ENCODE peak calls at places on chromosome 11, in four cellular contexts. One of them, this sample, is unnamed.

GRCh38 chr11:100925935-100926334 is 203.7 kb downstream of the PGR start:
- DNase-seq in cardiac fibroblast: peak; percentile 50
- DNase-seq in astrocyte of the spinal cord: peak; percentile 88
- DNase-seq in brain microvascular endothelial cell: peak; percentile 48
- DNase-seq in this sample: peak; percentile 53

GRCh38 chr11:35293034-35293433 is 126.3 kb downstream of the SLC1A2 start:
- DNase-seq in cardiac fibroblast: no peak
- DNase-seq in astrocyte of the spinal cord: no peak
- DNase-seq in brain microvascular endothelial cell: no peak
- DNase-seq in this sample: no peak

GRCh38 chr11:117828641-117829368 is 4.3 kb upstream of the FXYD2 start:
- DNase-seq in cardiac fibroblast: peak; percentile 53
- DNase-seq in astrocyte of the spinal cord: peak; percentile 84
- DNase-seq in brain microvascular endothelial cell: peak; percentile 67
- DNase-seq in this sample: peak; percentile 49

GRCh38 chr11:70751142-70751734 is 352.9 kb downstream of the CTTN start:
- DNase-seq in cardiac fibroblast: no peak
- DNase-seq in astrocyte of the spinal cord: peak; percentile 0
- DNase-seq in brain microvascular endothelial cell: no peak
- DNase-seq in this sample: peak; percentile 1

GRCh38 chr11:115464269-115464668 is 39.9 kb downstream of the CADM1 start:
- DNase-seq in cardiac fibroblast: no peak
- DNase-seq in astrocyte of the spinal cord: peak; percentile 46
- DNase-seq in brain microvascular endothelial cell: no peak
- DNase-seq in this sample: no peak

GRCh38 chr11:1335811-1336761 is 26.7 kb upstream of the TOLLIP start:
- DNase-seq in cardiac fibroblast: peak; percentile 93
- DNase-seq in astrocyte of the spinal cord: peak; percentile 43
- DNase-seq in brain microvascular endothelial cell: peak; percentile 33
- DNase-seq in this sample: peak; percentile 92

GRCh38 chr11:67160872-67161783 is 42.1 kb downstream of the KDM2A start:
- DNase-seq in cardiac fibroblast: no peak
- DNase-seq in astrocyte of the spinal cord: peak; percentile 55
- DNase-seq in brain microvascular endothelial cell: no peak
- DNase-seq in this sample: peak; percentile 11

GRCh38 chr11:19276859-19277808 is 36.4 kb upstream of the E2F8 start:
- DNase-seq in cardiac fibroblast: no peak
- DNase-seq in astrocyte of the spinal cord: no peak
- DNase-seq in brain microvascular endothelial cell: peak; percentile 6
- DNase-seq in this sample: peak; percentile 95

GRCh38 chr11:3205261-3206127 is 13.1 kb downstream of the MRGPRG start:
- DNase-seq in cardiac fibroblast: peak; percentile 40
- DNase-seq in astrocyte of the spinal cord: no peak
- DNase-seq in brain microvascular endothelial cell: no peak
- DNase-seq in this sample: no peak

GRCh38 chr11:126997196-126997595 is 3.4 kb downstream of the KIRREL3 start:
- DNase-seq in cardiac fibroblast: no peak
- DNase-seq in astrocyte of the spinal cord: no peak
- DNase-seq in brain microvascular endothelial cell: no peak
- DNase-seq in this sample: no peak

GRCh38 chr11:75931124-75931523 is 116.1 kb downstream of the UVRAG start:
- DNase-seq in cardiac fibroblast: peak; percentile 4
- DNase-seq in astrocyte of the spinal cord: peak; percentile 45
- DNase-seq in brain microvascular endothelial cell: peak; percentile 52
- DNase-seq in this sample: no peak

GRCh38 chr11:74680035-74680671 is 51.1 kb downstream of the CHRDL2 start:
- DNase-seq in cardiac fibroblast: no peak
- DNase-seq in astrocyte of the spinal cord: no peak
- DNase-seq in brain microvascular endothelial cell: no peak
- DNase-seq in this sample: no peak

GRCh38 chr11:125123947-125124633 is 12.7 kb upstream of the TMEM218 start:
- DNase-seq in cardiac fibroblast: peak; percentile 63
- DNase-seq in astrocyte of the spinal cord: peak; percentile 73
- DNase-seq in brain microvascular endothelial cell: peak; percentile 35
- DNase-seq in this sample: peak; percentile 56

GRCh38 chr11:120343429-120343828 is 7.2 kb downstream of the ARHGEF12 start:
- DNase-seq in cardiac fibroblast: no peak
- DNase-seq in astrocyte of the spinal cord: no peak
- DNase-seq in brain microvascular endothelial cell: no peak
- DNase-seq in this sample: no peak

GRCh38 chr11:81007046-81007445 is 1566.2 kb upstream of the TENM4 start:
- DNase-seq in cardiac fibroblast: peak; percentile 63
- DNase-seq in astrocyte of the spinal cord: peak; percentile 54
- DNase-seq in brain microvascular endothelial cell: peak; percentile 2
- DNase-seq in this sample: peak; percentile 26

GRCh38 chr11:2689551-2690260 is 10.1 kb downstream of the KCNQ1OT1 start:
- DNase-seq in cardiac fibroblast: no peak
- DNase-seq in astrocyte of the spinal cord: no peak
- DNase-seq in brain microvascular endothelial cell: no peak
- DNase-seq in this sample: no peak

GRCh38 chr11:68903288-68903630 is 373 bp downstream of the MRPL21 start:
- DNase-seq in cardiac fibroblast: peak; percentile 6
- DNase-seq in astrocyte of the spinal cord: no peak
- DNase-seq in brain microvascular endothelial cell: no peak
- DNase-seq in this sample: no peak

GRCh38 chr11:112280268-112281126 is 19.8 kb upstream of the PLET1 start:
- DNase-seq in cardiac fibroblast: peak; percentile 89
- DNase-seq in astrocyte of the spinal cord: peak; percentile 82
- DNase-seq in brain microvascular endothelial cell: peak; percentile 78
- DNase-seq in this sample: peak; percentile 85

GRCh38 chr11:32586576-32587190 is 3.1 kb downstream of the EIF3M start:
- DNase-seq in cardiac fibroblast: peak; percentile 35
- DNase-seq in astrocyte of the spinal cord: peak; percentile 15
- DNase-seq in brain microvascular endothelial cell: peak; percentile 29
- DNase-seq in this sample: peak; percentile 39

GRCh38 chr11:17219016-17219415 is 11.2 kb upstream of the PIK3C2A start:
- DNase-seq in cardiac fibroblast: no peak
- DNase-seq in astrocyte of the spinal cord: no peak
- DNase-seq in brain microvascular endothelial cell: no peak
- DNase-seq in this sample: no peak

GRCh38 chr11:40290031-40290650 is 1169.3 kb downstream of the LRRC4C start:
- DNase-seq in cardiac fibroblast: no peak
- DNase-seq in astrocyte of the spinal cord: peak; percentile 64
- DNase-seq in brain microvascular endothelial cell: no peak
- DNase-seq in this sample: no peak

GRCh38 chr11:111414267-111414931 is 35.3 kb upstream of the POU2AF1 start:
- DNase-seq in cardiac fibroblast: no peak
- DNase-seq in astrocyte of the spinal cord: no peak
- DNase-seq in brain microvascular endothelial cell: no peak
- DNase-seq in this sample: no peak

GRCh38 chr11:17686185-17686980 is 33.0 kb upstream of the MYOD1 start:
- DNase-seq in cardiac fibroblast: no peak
- DNase-seq in astrocyte of the spinal cord: peak; percentile 81
- DNase-seq in brain microvascular endothelial cell: no peak
- DNase-seq in this sample: no peak

GRCh38 chr11:128367573-128367972 is 219.8 kb downstream of the ETS1 start:
- DNase-seq in cardiac fibroblast: no peak
- DNase-seq in astrocyte of the spinal cord: no peak
- DNase-seq in brain microvascular endothelial cell: no peak
- DNase-seq in this sample: no peak

DNA sequence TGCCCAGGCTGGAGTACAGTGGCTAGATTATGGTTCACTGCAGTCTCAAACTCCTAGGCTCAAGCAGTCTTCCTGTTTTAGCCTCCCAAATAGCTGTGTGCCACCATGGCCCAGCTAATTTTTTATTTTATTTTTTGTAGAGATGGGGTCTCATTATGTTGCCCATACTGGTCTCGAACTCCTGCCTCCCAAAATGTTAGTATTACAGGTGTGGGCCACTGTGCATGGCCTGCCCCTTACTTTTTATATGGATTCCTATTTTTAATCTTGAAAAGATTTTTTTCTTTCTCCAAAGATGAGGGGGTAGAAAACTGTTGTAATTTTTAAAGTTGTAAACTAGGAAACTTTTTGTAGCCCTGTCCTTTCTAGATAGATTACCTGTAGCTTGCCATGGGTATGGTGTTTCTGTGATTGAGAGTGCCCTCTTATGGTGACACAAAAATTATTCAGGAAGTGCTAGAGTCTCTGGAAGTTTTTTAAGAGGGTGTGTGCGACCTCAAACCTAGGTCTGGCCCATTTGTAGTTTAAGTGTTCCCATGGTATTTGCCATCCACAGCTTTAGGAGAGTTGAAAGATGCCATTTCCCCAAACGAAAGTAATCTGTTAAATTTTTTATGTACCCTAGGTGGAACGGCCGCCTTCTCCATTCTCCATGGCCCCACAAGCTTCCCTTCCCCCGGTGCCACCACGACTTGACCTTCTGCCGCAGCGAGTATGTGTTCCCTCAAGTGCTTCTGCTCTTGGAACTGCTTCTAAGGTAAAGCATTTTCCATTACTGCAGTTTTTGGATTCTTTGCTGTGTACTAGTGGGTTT is 32.4 kb downstream of the MCAM start:
- DNase-seq in cardiac fibroblast: peak; percentile 67
- DNase-seq in astrocyte of the spinal cord: peak; percentile 55
- DNase-seq in brain microvascular endothelial cell: no peak
- DNase-seq in this sample: peak; percentile 57
- TF ChIP-seq CTCF in cardiac fibroblast: peak; percentile 46
- TF ChIP-seq CTCF in astrocyte of the spinal cord: peak; percentile 48
- TF ChIP-seq CTCF in brain microvascular endothelial cell: peak; percentile 47
- TF ChIP-seq CTCF in this sample: peak; percentile 55

GRCh38 chr11:61675826-61676225 is 4.4 kb upstream of the DAGLA start:
- DNase-seq in cardiac fibroblast: no peak
- DNase-seq in astrocyte of the spinal cord: no peak
- DNase-seq in brain microvascular endothelial cell: no peak
- DNase-seq in this sample: no peak
- TF ChIP-seq CTCF in cardiac fibroblast: no peak
- TF ChIP-seq CTCF in astrocyte of the spinal cord: no peak
- TF ChIP-seq CTCF in brain microvascular endothelial cell: no peak
- TF ChIP-seq CTCF in this sample: no peak

DNA sequence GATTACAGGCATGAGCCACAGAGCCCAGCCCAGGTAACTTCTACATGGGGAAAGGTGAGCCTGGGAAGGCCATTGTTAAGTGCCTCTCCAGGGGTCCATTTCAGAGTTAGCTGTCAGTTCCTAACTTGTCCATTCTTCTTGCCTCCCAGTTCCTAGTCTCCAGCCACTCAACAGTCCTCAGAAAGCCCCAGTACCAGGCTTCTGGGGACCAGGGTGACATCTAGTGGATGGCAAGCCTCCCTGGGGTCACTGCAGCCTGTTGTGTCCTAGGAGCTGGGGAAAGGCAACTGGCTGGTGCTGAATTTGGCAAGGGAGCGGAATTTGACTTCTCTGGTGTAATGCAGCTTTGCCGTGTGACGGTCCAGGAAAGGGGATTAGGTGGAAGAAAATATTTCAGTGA is 2.1 kb downstream of the LGALS12 start:
- DNase-seq in cardiac fibroblast: peak; percentile 57
- DNase-seq in astrocyte of the spinal cord: no peak
- DNase-seq in brain microvascular endothelial cell: no peak
- DNase-seq in this sample: peak; percentile 35
- TF ChIP-seq CTCF in cardiac fibroblast: no peak
- TF ChIP-seq CTCF in astrocyte of the spinal cord: peak; percentile 23
- TF ChIP-seq CTCF in brain microvascular endothelial cell: peak; percentile 53
- TF ChIP-seq CTCF in this sample: no peak

GRCh38 chr11:133946541-133947297 is 10.0 kb downstream of the IGSF9B start:
- DNase-seq in cardiac fibroblast: peak; percentile 19
- DNase-seq in astrocyte of the spinal cord: no peak
- DNase-seq in brain microvascular endothelial cell: no peak
- DNase-seq in this sample: no peak

GRCh38 chr11:133948711-133949110 is 8.1 kb downstream of the IGSF9B start:
- DNase-seq in cardiac fibroblast: no peak
- DNase-seq in astrocyte of the spinal cord: no peak
- DNase-seq in brain microvascular endothelial cell: no peak
- DNase-seq in this sample: no peak

GRCh38 chr11:133945087-133945974 is 11.4 kb downstream of the IGSF9B start:
- DNase-seq in cardiac fibroblast: peak; percentile 65
- DNase-seq in astrocyte of the spinal cord: no peak
- DNase-seq in brain microvascular endothelial cell: no peak
- DNase-seq in this sample: peak; percentile 57

GRCh38 chr11:133946018-133946417 is 10.8 kb downstream of the IGSF9B start:
- DNase-seq in cardiac fibroblast: no peak
- DNase-seq in astrocyte of the spinal cord: no peak
- DNase-seq in brain microvascular endothelial cell: no peak
- DNase-seq in this sample: no peak

GRCh38 chr11:133947298-133947905 is 9.4 kb downstream of the IGSF9B start:
- DNase-seq in cardiac fibroblast: peak; percentile 65
- DNase-seq in astrocyte of the spinal cord: peak; percentile 29
- DNase-seq in brain microvascular endothelial cell: peak; percentile 29
- DNase-seq in this sample: peak; percentile 62
- TF ChIP-seq CTCF in cardiac fibroblast: peak; percentile 23
- TF ChIP-seq CTCF in astrocyte of the spinal cord: peak; percentile 49
- TF ChIP-seq CTCF in brain microvascular endothelial cell: peak; percentile 61
- TF ChIP-seq CTCF in this sample: peak; percentile 28

GRCh38 chr11:45846974-45847907 is at the start of gene CRY2:
- DNase-seq in cardiac fibroblast: peak; percentile 99
- DNase-seq in astrocyte of the spinal cord: peak; percentile 98
- DNase-seq in brain microvascular endothelial cell: peak; percentile 98
- DNase-seq in this sample: peak; percentile 98

GRCh38 chr11:45846174-45846675 is 1.1 kb upstream of the CRY2 start:
- DNase-seq in cardiac fibroblast: no peak
- DNase-seq in astrocyte of the spinal cord: no peak
- DNase-seq in brain microvascular endothelial cell: no peak
- DNase-seq in this sample: no peak

GRCh38 chr11:45850446-45850845 is 3.2 kb downstream of the CRY2 start:
- DNase-seq in cardiac fibroblast: peak; percentile 35
- DNase-seq in astrocyte of the spinal cord: peak; percentile 22
- DNase-seq in brain microvascular endothelial cell: peak; percentile 52
- DNase-seq in this sample: no peak

GRCh38 chr11:45847908-45848316 is 637 bp downstream of the CRY2 start:
- DNase-seq in cardiac fibroblast: peak; percentile 78
- DNase-seq in astrocyte of the spinal cord: peak; percentile 55
- DNase-seq in brain microvascular endothelial cell: peak; percentile 46
- DNase-seq in this sample: peak; percentile 25

DNA sequence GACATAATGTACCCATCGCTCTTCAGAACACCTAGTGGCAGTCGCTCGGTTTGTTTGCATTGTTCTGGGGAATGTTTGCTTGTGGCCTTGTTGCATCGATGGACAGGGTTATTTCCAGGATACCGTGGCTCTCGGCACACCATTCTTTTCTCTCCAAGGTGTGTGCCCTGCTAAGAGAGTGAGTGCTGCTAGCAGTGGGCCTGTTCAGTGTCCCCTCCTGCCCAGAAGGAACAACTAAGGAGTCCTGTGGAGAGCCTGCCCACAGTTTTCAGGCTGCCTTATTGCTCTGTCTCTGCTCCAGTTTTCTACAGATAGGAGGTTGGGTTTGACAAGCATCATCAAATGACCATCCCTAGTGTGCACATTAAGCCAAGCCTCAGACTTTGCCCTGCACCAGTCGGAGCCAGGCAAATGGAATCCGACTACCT is 1.4 kb downstream of the CRY2 start:
- DNase-seq in cardiac fibroblast: no peak
- DNase-seq in astrocyte of the spinal cord: no peak
- DNase-seq in brain microvascular endothelial cell: no peak
- DNase-seq in this sample: no peak
- TF ChIP-seq CTCF in cardiac fibroblast: no peak
- TF ChIP-seq CTCF in astrocyte of the spinal cord: no peak
- TF ChIP-seq CTCF in brain microvascular endothelial cell: no peak
- TF ChIP-seq CTCF in this sample: no peak